ENCODE peak calls at places on chromosomes 1 and 21, in six cellular contexts. One of them, this sample, is unnamed.

GRCh38 chr1:6234502-6235295 is 1.1 kb downstream of the ICMT start:
- DNase-seq in nucleus accumbens: peak
- DNase-seq in stimulated activated CD4-positive, alpha-beta T cell treated with anti-CD3 and anti-CD28 coated beads, Interleukin-12 subunit alpha, Interleukin-12 subunit beta, amount 100 ng/mL, for 48 hours: no peak
- DNase-seq in myocyte: peak
- DNase-seq in endothelial cell of umbilical vein: no peak
- DNase-seq in activated T-helper 1 cell treated with anti-CD3 and anti-CD28 coated beads, Interleukin-2, amount 50 U/mL, for 16 hours: no peak
- DNase-seq in this sample: no peak

GRCh38 chr1:234775477-234776246 is 165.7 kb upstream of the IRF2BP2 start:
- DNase-seq in endothelial cell of umbilical vein: no peak
- DNase-seq in myocyte: no peak
- DNase-seq in nucleus accumbens: no peak
- DNase-seq in stimulated activated CD4-positive, alpha-beta T cell treated with anti-CD3 and anti-CD28 coated beads, Interleukin-12 subunit alpha, Interleukin-12 subunit beta, amount 100 ng/mL, for 48 hours: no peak
- DNase-seq in activated T-helper 1 cell treated with anti-CD3 and anti-CD28 coated beads, Interleukin-2, amount 50 U/mL, for 16 hours: no peak
- DNase-seq in this sample: peak

GRCh38 chr1:31626451-31627202 is 9.1 kb downstream of the HCRTR1 start:
- DNase-seq in activated T-helper 1 cell treated with anti-CD3 and anti-CD28 coated beads, Interleukin-2, amount 50 U/mL, for 16 hours: no peak
- DNase-seq in nucleus accumbens: no peak
- DNase-seq in myocyte: peak
- DNase-seq in stimulated activated CD4-positive, alpha-beta T cell treated with anti-CD3 and anti-CD28 coated beads, Interleukin-12 subunit alpha, Interleukin-12 subunit beta, amount 100 ng/mL, for 48 hours: no peak
- DNase-seq in endothelial cell of umbilical vein: no peak
- DNase-seq in this sample: no peak

GRCh38 chr1:45325816-45326506 is 734 bp upstream of the HPDL start:
- DNase-seq in endothelial cell of umbilical vein: no peak
- DNase-seq in stimulated activated CD4-positive, alpha-beta T cell treated with anti-CD3 and anti-CD28 coated beads, Interleukin-12 subunit alpha, Interleukin-12 subunit beta, amount 100 ng/mL, for 48 hours: no peak
- DNase-seq in nucleus accumbens: no peak
- DNase-seq in myocyte: peak
- DNase-seq in activated T-helper 1 cell treated with anti-CD3 and anti-CD28 coated beads, Interleukin-2, amount 50 U/mL, for 16 hours: no peak
- DNase-seq in this sample: no peak

GRCh38 chr21:39325458-39325857 is 12.0 kb upstream of the BRWD1 start:
- DNase-seq in endothelial cell of umbilical vein: no peak
- DNase-seq in nucleus accumbens: no peak
- DNase-seq in activated T-helper 1 cell treated with anti-CD3 and anti-CD28 coated beads, Interleukin-2, amount 50 U/mL, for 16 hours: no peak
- DNase-seq in myocyte: no peak
- DNase-seq in stimulated activated CD4-positive, alpha-beta T cell treated with anti-CD3 and anti-CD28 coated beads, Interleukin-12 subunit alpha, Interleukin-12 subunit beta, amount 100 ng/mL, for 48 hours: no peak
- DNase-seq in this sample: no peak

GRCh38 chr1:156126043-156126700 is 11.7 kb downstream of the LMNA start:
- DNase-seq in endothelial cell of umbilical vein: peak
- DNase-seq in myocyte: peak
- DNase-seq in stimulated activated CD4-positive, alpha-beta T cell treated with anti-CD3 and anti-CD28 coated beads, Interleukin-12 subunit alpha, Interleukin-12 subunit beta, amount 100 ng/mL, for 48 hours: peak
- DNase-seq in activated T-helper 1 cell treated with anti-CD3 and anti-CD28 coated beads, Interleukin-2, amount 50 U/mL, for 16 hours: no peak
- DNase-seq in nucleus accumbens: no peak
- DNase-seq in this sample: peak

GRCh38 chr1:54204199-54204598 is 4.2 kb downstream of the MRPL37 start:
- DNase-seq in stimulated activated CD4-positive, alpha-beta T cell treated with anti-CD3 and anti-CD28 coated beads, Interleukin-12 subunit alpha, Interleukin-12 subunit beta, amount 100 ng/mL, for 48 hours: no peak
- DNase-seq in nucleus accumbens: no peak
- DNase-seq in activated T-helper 1 cell treated with anti-CD3 and anti-CD28 coated beads, Interleukin-2, amount 50 U/mL, for 16 hours: no peak
- DNase-seq in endothelial cell of umbilical vein: no peak
- DNase-seq in myocyte: no peak
- DNase-seq in this sample: no peak

GRCh38 chr1:41102208-41102607 is 80.7 kb upstream of the SLFNL1 start:
- DNase-seq in endothelial cell of umbilical vein: peak
- DNase-seq in nucleus accumbens: peak
- DNase-seq in myocyte: peak
- DNase-seq in stimulated activated CD4-positive, alpha-beta T cell treated with anti-CD3 and anti-CD28 coated beads, Interleukin-12 subunit alpha, Interleukin-12 subunit beta, amount 100 ng/mL, for 48 hours: no peak
- DNase-seq in activated T-helper 1 cell treated with anti-CD3 and anti-CD28 coated beads, Interleukin-2, amount 50 U/mL, for 16 hours: no peak
- DNase-seq in this sample: no peak

GRCh38 chr1:23684415-23684814 is 7.2 kb upstream of the RPL11 start:
- DNase-seq in myocyte: no peak
- DNase-seq in endothelial cell of umbilical vein: no peak
- DNase-seq in nucleus accumbens: no peak
- DNase-seq in activated T-helper 1 cell treated with anti-CD3 and anti-CD28 coated beads, Interleukin-2, amount 50 U/mL, for 16 hours: no peak
- DNase-seq in stimulated activated CD4-positive, alpha-beta T cell treated with anti-CD3 and anti-CD28 coated beads, Interleukin-12 subunit alpha, Interleukin-12 subunit beta, amount 100 ng/mL, for 48 hours: no peak
- DNase-seq in this sample: no peak

GRCh38 chr1:20992327-20993056 is 184.2 kb downstream of the EIF4G3 start:
- DNase-seq in nucleus accumbens: no peak
- DNase-seq in endothelial cell of umbilical vein: no peak
- DNase-seq in activated T-helper 1 cell treated with anti-CD3 and anti-CD28 coated beads, Interleukin-2, amount 50 U/mL, for 16 hours: no peak
- DNase-seq in stimulated activated CD4-positive, alpha-beta T cell treated with anti-CD3 and anti-CD28 coated beads, Interleukin-12 subunit alpha, Interleukin-12 subunit beta, amount 100 ng/mL, for 48 hours: no peak
- DNase-seq in myocyte: no peak
- DNase-seq in this sample: no peak

GRCh38 chr1:175319912-175320230 is 127.3 kb upstream of the KIAA0040 start:
- DNase-seq in myocyte: no peak
- DNase-seq in nucleus accumbens: no peak
- DNase-seq in stimulated activated CD4-positive, alpha-beta T cell treated with anti-CD3 and anti-CD28 coated beads, Interleukin-12 subunit alpha, Interleukin-12 subunit beta, amount 100 ng/mL, for 48 hours: no peak
- DNase-seq in activated T-helper 1 cell treated with anti-CD3 and anti-CD28 coated beads, Interleukin-2, amount 50 U/mL, for 16 hours: no peak
- DNase-seq in endothelial cell of umbilical vein: no peak
- DNase-seq in this sample: no peak

GRCh38 chr1:61392417-61393242 is 310.3 kb downstream of the NFIA start:
- DNase-seq in myocyte: no peak
- DNase-seq in activated T-helper 1 cell treated with anti-CD3 and anti-CD28 coated beads, Interleukin-2, amount 50 U/mL, for 16 hours: no peak
- DNase-seq in endothelial cell of umbilical vein: no peak
- DNase-seq in stimulated activated CD4-positive, alpha-beta T cell treated with anti-CD3 and anti-CD28 coated beads, Interleukin-12 subunit alpha, Interleukin-12 subunit beta, amount 100 ng/mL, for 48 hours: no peak
- DNase-seq in nucleus accumbens: no peak
- DNase-seq in this sample: no peak

GRCh38 chr1:228059536-228060457 is 22.7 kb upstream of the ARF1 start:
- DNase-seq in stimulated activated CD4-positive, alpha-beta T cell treated with anti-CD3 and anti-CD28 coated beads, Interleukin-12 subunit alpha, Interleukin-12 subunit beta, amount 100 ng/mL, for 48 hours: peak
- DNase-seq in myocyte: no peak
- DNase-seq in nucleus accumbens: no peak
- DNase-seq in endothelial cell of umbilical vein: peak
- DNase-seq in activated T-helper 1 cell treated with anti-CD3 and anti-CD28 coated beads, Interleukin-2, amount 50 U/mL, for 16 hours: peak
- DNase-seq in this sample: peak

GRCh38 chr21:36902793-36903192 is 63.7 kb downstream of the HLCS start:
- DNase-seq in stimulated activated CD4-positive, alpha-beta T cell treated with anti-CD3 and anti-CD28 coated beads, Interleukin-12 subunit alpha, Interleukin-12 subunit beta, amount 100 ng/mL, for 48 hours: no peak
- DNase-seq in nucleus accumbens: no peak
- DNase-seq in myocyte: peak
- DNase-seq in endothelial cell of umbilical vein: no peak
- DNase-seq in activated T-helper 1 cell treated with anti-CD3 and anti-CD28 coated beads, Interleukin-2, amount 50 U/mL, for 16 hours: no peak
- DNase-seq in this sample: no peak

GRCh38 chr1:156480411-156481192 is 20.0 kb downstream of the MEF2D start:
- DNase-seq in stimulated activated CD4-positive, alpha-beta T cell treated with anti-CD3 and anti-CD28 coated beads, Interleukin-12 subunit alpha, Interleukin-12 subunit beta, amount 100 ng/mL, for 48 hours: peak
- DNase-seq in nucleus accumbens: peak
- DNase-seq in endothelial cell of umbilical vein: peak
- DNase-seq in myocyte: peak
- DNase-seq in activated T-helper 1 cell treated with anti-CD3 and anti-CD28 coated beads, Interleukin-2, amount 50 U/mL, for 16 hours: peak
- DNase-seq in this sample: peak

GRCh38 chr1:171984850-171985485 is 143.7 kb downstream of the DNM3 start:
- DNase-seq in nucleus accumbens: no peak
- DNase-seq in endothelial cell of umbilical vein: peak
- DNase-seq in stimulated activated CD4-positive, alpha-beta T cell treated with anti-CD3 and anti-CD28 coated beads, Interleukin-12 subunit alpha, Interleukin-12 subunit beta, amount 100 ng/mL, for 48 hours: no peak
- DNase-seq in myocyte: peak
- DNase-seq in activated T-helper 1 cell treated with anti-CD3 and anti-CD28 coated beads, Interleukin-2, amount 50 U/mL, for 16 hours: no peak
- DNase-seq in this sample: no peak